ENCODE peak calls at places on chromosomes 13 and 19, in seven cellular contexts. T, S, X, O, K, Y and W are unnamed samples.

GRCh38 chr19:45526143-45526542 is 18.9 kb downstream of the VASP start:
- DNase-seq in S (peak; percentile 91), T (peak; percentile 85), X (no peak), O (peak; percentile 89), K (no peak), Y (peak; percentile 78), W (no peak)

GRCh38 chr19:18725755-18726416 is 42.4 kb downstream of the CRTC1 start:
- DNase-seq in T (no peak), S (no peak), X (no peak), O (no peak), K (no peak), Y (no peak), W (no peak)

GRCh38 chr13:19888799-19889198 is 25.4 kb upstream of the ZMYM5 start:
- DNase-seq in O (no peak), S (peak; percentile 11), X (no peak), K (no peak), T (no peak), Y (no peak), W (no peak)

GRCh38 chr13:40438999-40439797 is 227.2 kb downstream of the FOXO1 start:
- DNase-seq in K (no peak), S (no peak), O (no peak), T (no peak), Y (no peak), X (no peak), W (no peak)

GRCh38 chr19:47266401-47266885 is 8.2 kb upstream of the INAFM1 start:
- DNase-seq in X (no peak), T (no peak), K (no peak), S (no peak), O (no peak), Y (no peak), W (no peak)

GRCh38 chr13:33033361-33033812 is 17.2 kb downstream of the KL start:
- DNase-seq in O (no peak), S (no peak), Y (no peak), X (no peak), T (no peak), K (no peak), W (no peak)

GRCh38 chr19:55226788-55227187 is 1.8 kb downstream of the TMEM86B start:
- DNase-seq in O (no peak), X (no peak), Y (no peak), S (peak; percentile 21), T (no peak), K (no peak), W (no peak)

GRCh38 chr19:22625266-22626035 is 8.7 kb upstream of the ZNF492 start:
- DNase-seq in T (no peak), X (no peak), S (no peak), O (no peak), K (no peak), Y (no peak), W (no peak)

GRCh38 chr19:55962186-55962585 is 14.6 kb downstream of the NLRP8 start:
- DNase-seq in K (no peak), O (no peak), Y (no peak), S (no peak), T (no peak), X (no peak), W (no peak)

GRCh38 chr13:21074601-21075302 is 13.4 kb upstream of the LATS2 start:
- DNase-seq in T (peak; percentile 46), S (no peak), Y (no peak), X (no peak), O (no peak), K (no peak), W (no peak)

GRCh38 chr13:35164324-35164932 is 222.4 kb downstream of the NBEA start:
- DNase-seq in Y (peak; percentile 20), K (peak; percentile 40), T (no peak), X (peak; percentile 15), O (peak; percentile 6), S (peak; percentile 16), W (no peak)

GRCh38 chr13:85910962-85911361 is 111.7 kb upstream of the SLITRK6 start:
- DNase-seq in S (no peak), K (no peak), X (no peak), O (no peak), Y (no peak), T (no peak), W (no peak)

GRCh38 chr13:95697052-95697680 is 20.2 kb downstream of the DNAJC3 start:
- DNase-seq in Y (no peak), K (no peak), S (no peak), X (no peak), T (no peak), O (no peak), W (no peak)

GRCh38 chr13:98959775-98960325 is 18.0 kb downstream of the DOCK9 start:
- DNase-seq in S (no peak), X (no peak), Y (no peak), K (no peak), O (no peak), T (no peak), W (no peak)

GRCh38 chr13:99655351-99656091 is 154.2 kb downstream of the TM9SF2 start:
- DNase-seq in T (no peak), O (no peak), K (no peak), S (no peak), Y (peak; percentile 72), X (peak; percentile 90), W (no peak)

DNA sequence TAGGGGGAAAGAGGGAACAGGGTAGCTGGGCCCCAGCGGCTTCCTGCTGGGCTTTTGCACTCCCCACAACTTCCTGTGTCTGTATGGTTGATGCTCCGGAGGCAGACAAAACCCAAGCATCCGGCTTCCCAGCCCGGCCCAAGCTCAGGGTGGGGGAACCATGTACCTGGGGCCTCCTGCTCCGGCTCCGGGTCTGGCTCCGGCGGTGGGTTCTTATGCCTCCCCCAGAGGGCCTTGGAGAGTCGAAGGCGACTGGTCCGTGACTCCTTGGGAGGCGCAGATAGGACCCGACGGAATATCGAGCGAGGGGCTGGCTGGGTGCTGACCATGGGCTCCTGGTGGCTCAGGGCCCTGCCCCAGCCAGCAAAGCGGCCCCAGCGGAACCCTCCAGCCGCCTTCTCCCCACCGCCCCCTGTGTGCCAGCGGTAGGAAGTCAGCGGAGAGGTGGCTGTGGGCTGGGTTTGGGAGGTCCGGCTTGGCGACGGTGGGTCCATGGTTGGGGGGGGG is 426 bp downstream of the RASAL3 start:
- DNase-seq in Y (no peak), K (no peak), T (no peak), X (no peak), S (no peak), O (no peak), W (no peak)
- H3K4me3 ChIP-seq in Y (no peak overlapping the region), K (peak overlapping the region; percentile 93), T (no peak overlapping the region), X (no peak overlapping the region), S (no peak overlapping the region), O (no peak overlapping the region), W (no peak overlapping the region)

GRCh38 chr19:1809663-1810062 is 2.4 kb downstream of the ATP8B3 start:
- DNase-seq in O (no peak), T (no peak), X (no peak), S (no peak), Y (no peak), K (no peak), W (no peak)

GRCh38 chr19:1808395-1808731 is 3.7 kb downstream of the ATP8B3 start:
- DNase-seq in O (no peak), T (no peak), Y (no peak), K (no peak), S (no peak), X (no peak), W (no peak)

GRCh38 chr19:1807030-1807694 is 4.9 kb downstream of the ATP8B3 start:
- DNase-seq in K (no peak), Y (no peak), O (no peak), T (no peak), X (no peak), S (no peak), W (no peak)

GRCh38 chr19:1806184-1807029 is 5.7 kb downstream of the ATP8B3 start:
- DNase-seq in S (no peak), T (no peak), X (no peak), K (no peak), Y (no peak), O (no peak), W (no peak)

DNA sequence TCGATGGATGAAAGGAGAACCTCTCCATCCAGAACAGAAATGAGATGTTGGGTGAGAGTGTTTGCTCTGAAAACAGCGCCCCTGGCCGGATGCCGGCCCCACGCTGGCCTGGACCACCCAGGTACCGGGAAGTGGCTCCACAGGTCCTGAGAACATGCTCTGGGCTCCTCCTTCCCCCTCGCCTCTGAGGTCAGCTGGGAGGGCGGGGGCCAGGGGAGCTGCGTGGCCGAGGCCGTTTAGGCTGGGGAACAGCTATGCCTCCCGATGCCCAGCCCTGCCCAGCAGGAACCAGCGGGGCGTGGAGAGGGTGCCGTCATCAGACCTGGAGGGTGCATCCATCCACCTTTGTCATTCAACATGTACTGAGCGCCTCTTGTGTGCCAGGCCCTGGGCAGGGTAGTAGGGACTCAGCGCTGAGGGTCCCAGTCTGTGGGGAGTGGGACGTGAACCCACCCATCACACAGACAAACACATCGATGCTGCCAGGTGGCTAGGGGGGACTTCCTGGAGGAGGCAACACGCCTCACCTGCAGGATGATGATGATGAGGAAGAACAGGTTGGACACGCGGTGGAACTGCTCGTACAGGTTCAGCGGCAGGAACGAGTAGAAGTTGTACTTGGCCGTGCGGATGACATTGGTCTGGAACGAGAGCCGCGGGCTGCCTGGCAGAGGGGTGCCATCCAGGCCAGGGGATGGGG is 4.2 kb downstream of the ATP8B3 start:
- DNase-seq in X (no peak), S (no peak), O (no peak), Y (no peak), K (no peak), T (no peak), W (no peak)
- TF ChIP-seq YY1 in X (no peak), S (no peak), O (no peak), Y (no peak), K (no peak), T (no peak), W (no peak)

DNA sequence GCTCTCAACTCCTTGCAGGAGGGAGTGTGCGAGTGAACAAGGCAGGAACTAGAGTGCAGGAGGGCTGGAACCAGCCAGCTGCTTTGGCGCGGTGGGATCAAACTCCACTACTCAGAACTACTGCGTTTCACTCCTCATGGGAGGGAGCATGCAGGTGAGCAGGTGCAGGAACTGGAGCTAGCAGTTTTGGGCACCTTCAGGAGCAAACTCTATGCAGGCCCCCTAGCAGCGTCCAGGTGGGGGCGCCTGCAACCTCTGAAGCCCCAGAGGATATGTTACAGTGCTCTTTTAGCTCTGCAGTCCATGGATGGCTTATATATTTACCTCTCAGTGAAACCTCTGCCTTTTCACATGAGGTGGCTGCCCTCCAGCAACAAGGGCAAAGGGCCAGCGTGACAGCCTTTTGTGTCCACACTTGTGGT is 1303.4 kb downstream of the PCDH9 start:
- DNase-seq in Y (peak; percentile 2), X (peak; percentile 7), K (no peak), O (peak; percentile 3), T (peak; percentile 72), S (no peak), W (peak; percentile 1)
- H3K4me3 ChIP-seq in Y (no peak overlapping the region), X (no peak overlapping the region), K (no peak overlapping the region), O (no peak overlapping the region), T (no peak overlapping the region), S (no peak overlapping the region), W (no peak overlapping the region)

DNA sequence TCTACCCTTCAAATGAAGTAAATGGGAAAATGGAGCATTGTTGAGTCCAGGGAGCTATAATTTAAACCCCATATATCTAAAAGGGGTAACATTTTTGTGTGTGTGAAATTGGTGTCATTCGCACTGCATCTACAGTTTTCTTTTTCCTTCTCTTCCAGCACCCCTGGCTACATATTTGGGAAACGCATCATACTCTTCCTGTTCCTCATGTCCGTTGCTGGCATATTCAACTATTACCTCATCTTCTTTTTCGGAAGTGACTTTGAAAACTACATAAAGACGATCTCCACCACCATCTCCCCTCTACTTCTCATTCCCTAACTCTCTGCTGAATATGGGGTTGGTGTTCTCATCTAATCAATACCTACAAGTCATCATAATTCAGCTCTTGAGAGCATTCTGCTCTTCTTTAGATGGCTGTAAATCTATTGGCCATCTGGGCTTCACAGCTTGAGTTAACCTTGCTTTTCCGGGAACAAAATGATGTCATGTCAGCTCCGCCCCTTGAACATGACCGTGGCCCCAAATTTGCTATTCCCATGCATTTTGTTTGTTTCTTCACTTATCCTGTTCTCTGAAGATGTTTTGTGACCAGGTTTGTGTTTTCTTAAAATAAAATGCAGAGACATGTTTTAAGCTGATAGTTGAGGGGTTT is 28.6 kb downstream of the ALOX5AP start:
- DNase-seq in X (no peak), T (no peak), Y (no peak), K (no peak), O (no peak), S (no peak), W (no peak)
- TF ChIP-seq YY1 in X (no peak), T (no peak), Y (no peak), K (no peak), O (no peak), S (no peak), W (no peak)